ENCODE peak calls at places on chromosome 1, in nine cellular contexts. O, N, H, D, G, S, P, I and E are unnamed samples.

GRCh38 chr1:234866007-234866866 is 256.3 kb upstream of the IRF2BP2 start:
- DNase-seq in G (peak; percentile 22), H (no peak), O (no peak), P (peak; percentile 97), S (no peak), N (peak; percentile 80), D (peak; percentile 52), I (no peak), E (no peak)

GRCh38 chr1:215076312-215076711 is 6.2 kb upstream of the KCNK2 start:
- DNase-seq in I (no peak), D (no peak), N (no peak), S (peak; percentile 75), G (peak; percentile 72), H (no peak), P (peak; percentile 23), O (no peak), E (peak; percentile 70)

GRCh38 chr1:181151378-181152326 is 63.2 kb downstream of the IER5 start:
- DNase-seq in G (no peak), O (no peak), S (no peak), I (no peak), H (no peak), P (no peak), N (no peak), D (no peak), E (peak; percentile 65)

GRCh38 chr1:68011786-68012375 is 38.5 kb downstream of the DIRAS3 start:
- DNase-seq in H (no peak), I (no peak), O (no peak), G (peak; percentile 16), P (no peak), S (no peak), N (no peak), D (no peak), E (no peak)

GRCh38 chr1:185559151-185559550 is 175.0 kb upstream of the HMCN1 start:
- DNase-seq in N (no peak), S (no peak), O (no peak), I (no peak), H (no peak), D (no peak), G (no peak), P (no peak), E (no peak)

GRCh38 chr1:203069028-203069804 is 16.6 kb downstream of the MYOG start:
- DNase-seq in D (no peak), O (no peak), N (no peak), I (no peak), H (no peak), P (no peak), S (no peak), G (no peak), E (no peak)

GRCh38 chr1:228308628-228309547 is 97.7 kb downstream of the TRIM11 start:
- DNase-seq in D (no peak), G (peak; percentile 20), N (no peak), O (no peak), H (no peak), S (peak; percentile 46), P (no peak), I (no peak), E (no peak)

GRCh38 chr1:21906173-21907078 is 30.7 kb downstream of the HSPG2 start:
- DNase-seq in I (no peak), N (peak; percentile 95), P (no peak), H (no peak), D (no peak), O (no peak), S (no peak), G (no peak), E (no peak)

GRCh38 chr1:11984559-11984958 is 4.3 kb downstream of the MFN2 start:
- DNase-seq in S (no peak), D (no peak), N (no peak), H (no peak), I (no peak), O (no peak), P (no peak), G (no peak), E (no peak)

GRCh38 chr1:23343246-23344110 is 606 bp downstream of the HNRNPR start:
- DNase-seq in O (peak; percentile 49), H (no peak), G (peak; percentile 42), I (peak; percentile 8), D (peak; percentile 54), N (no peak), P (peak; percentile 41), S (peak; percentile 57), E (peak; percentile 55)

GRCh38 chr1:6099787-6100765 is 54.4 kb downstream of the KCNAB2 start:
- DNase-seq in P (no peak), N (no peak), I (peak; percentile 11), D (peak; percentile 47), G (no peak), S (no peak), H (no peak), O (no peak), E (no peak)

GRCh38 chr1:224980181-224980580 is 50.7 kb downstream of the DNAH14 start:
- DNase-seq in D (no peak), O (no peak), I (no peak), G (no peak), N (no peak), S (no peak), H (no peak), P (no peak), E (no peak)

GRCh38 chr1:50458507-50458906 is 35.3 kb upstream of the DMRTA2 start:
- DNase-seq in I (no peak), D (no peak), P (no peak), H (no peak), O (no peak), S (no peak), N (no peak), G (no peak), E (no peak)

GRCh38 chr1:61358770-61359455 is 276.6 kb downstream of the NFIA start:
- DNase-seq in O (no peak), S (no peak), N (no peak), H (no peak), D (no peak), P (no peak), G (no peak), I (no peak), E (no peak)

GRCh38 chr1:53550201-53550741 is 91.1 kb downstream of the DMRTB1 start:
- DNase-seq in D (peak; percentile 19), O (no peak), N (peak; percentile 23), H (no peak), P (no peak), G (no peak), S (no peak), I (no peak), E (no peak)

GRCh38 chr1:117579221-117579906 is 26.5 kb upstream of the TENT5C start:
- DNase-seq in O (no peak), P (no peak), D (no peak), S (no peak), N (no peak), I (no peak), H (no peak), G (no peak), E (no peak)

GRCh38 chr1:23376890-23377811 is 7.5 kb upstream of the ZNF436 start:
- DNase-seq in S (no peak), P (peak; percentile 94), G (peak; percentile 92), I (no peak), N (no peak), H (no peak), D (no peak), O (no peak), E (no peak)

GRCh38 chr1:12344611-12345299 is 114.9 kb downstream of the VPS13D start:
- DNase-seq in S (no peak), N (peak; percentile 44), G (no peak), P (no peak), H (no peak), D (peak; percentile 50), I (no peak), O (no peak), E (peak; percentile 31)

GRCh38 chr1:21966247-21967000 is 10.4 kb upstream of the CELA3B start:
- DNase-seq in S (no peak), H (no peak), N (no peak), P (peak; percentile 43), I (no peak), O (no peak), D (no peak), G (no peak), E (no peak)

GRCh38 chr1:198212126-198212525 is 55.3 kb downstream of the NEK7 start:
- DNase-seq in G (no peak), I (no peak), P (no peak), S (no peak), D (no peak), O (no peak), N (no peak), H (no peak), E (no peak)

GRCh38 chr1:226086776-226087175 is 24.3 kb downstream of the H3-3A start:
- DNase-seq in S (no peak), G (no peak), I (no peak), H (no peak), O (no peak), D (no peak), P (no peak), N (no peak), E (no peak)

GRCh38 chr1:230120949-230121381 is 53.9 kb downstream of the GALNT2 start:
- DNase-seq in G (peak; percentile 72), P (no peak), O (no peak), N (no peak), D (no peak), H (peak; percentile 23), I (no peak), S (peak; percentile 74), E (peak; percentile 51)

GRCh38 chr1:147496571-147496970 is 44.7 kb upstream of the BCL9 start:
- DNase-seq in P (no peak), O (no peak), S (peak; percentile 62), I (no peak), N (no peak), G (peak; percentile 74), H (no peak), D (no peak), E (peak; percentile 4)

GRCh38 chr1:5639323-5639722 is 352.9 kb downstream of the NPHP4 start:
- DNase-seq in N (peak; percentile 9), H (no peak), S (no peak), I (no peak), P (no peak), O (no peak), D (no peak), G (no peak), E (no peak)

GRCh38 chr1:68198752-68199151 is 33.6 kb downstream of the WLS start:
- DNase-seq in G (no peak), N (no peak), H (no peak), O (no peak), P (no peak), D (no peak), I (no peak), S (no peak), E (no peak)

GRCh38 chr1:32246888-32247273 is at the start of gene FAM167B:
- DNase-seq in P (no peak), D (no peak), G (peak; percentile 98), I (no peak), N (peak; percentile 53), S (no peak), H (no peak), O (no peak), E (no peak)

GRCh38 chr1:209064850-209065249 is 518.7 kb upstream of the CAMK1G start:
- DNase-seq in H (no peak), D (no peak), G (no peak), P (no peak), O (no peak), I (no peak), N (no peak), S (peak; percentile 5), E (no peak)

GRCh38 chr1:158798531-158798930 is 17.5 kb upstream of the OR6N2 start:
- DNase-seq in I (no peak), P (no peak), O (no peak), H (no peak), S (no peak), G (no peak), D (no peak), N (no peak), E (no peak)

GRCh38 chr1:25642710-25643109 is 26.1 kb downstream of the MAN1C1 start:
- DNase-seq in S (no peak), O (peak; percentile 55), G (no peak), I (peak; percentile 70), P (no peak), N (no peak), H (no peak), D (no peak), E (peak; percentile 78)

GRCh38 chr1:46128336-46128735 is 4.1 kb downstream of the PIK3R3 start:
- DNase-seq in P (no peak), S (no peak), O (no peak), H (no peak), I (no peak), D (no peak), N (no peak), G (peak; percentile 44), E (no peak)

GRCh38 chr1:228459091-228459993 is 27.8 kb upstream of the RNF187 start:
- DNase-seq in N (peak; percentile 65), D (no peak), P (no peak), I (peak; percentile 53), H (peak; percentile 48), S (peak; percentile 93), O (peak; percentile 56), G (peak; percentile 88), E (peak; percentile 85)